ENCODE peak calls at places on chromosomes 2 and 18, in six cellular contexts. One of them, this sample, is unnamed.

GRCh38 chr18:54531402-54532065 is 59.5 kb upstream of the DYNAP start:
- DNase-seq in HepG2: no peak
- DNase-seq in SK-N-SH: no peak
- DNase-seq in K562: no peak
- DNase-seq in H1: no peak
- DNase-seq in HCT116: no peak
- DNase-seq in this sample: no peak

GRCh38 chr18:10454800-10455550 is 540 bp downstream of the APCDD1 start:
- DNase-seq in H1: peak; percentile 67
- DNase-seq in HCT116: no peak
- DNase-seq in SK-N-SH: no peak
- DNase-seq in HepG2: no peak
- DNase-seq in K562: no peak
- DNase-seq in this sample: peak; percentile 37

GRCh38 chr18:55243255-55243654 is 284.0 kb upstream of the CCDC68 start:
- DNase-seq in HepG2: no peak
- DNase-seq in K562: no peak
- DNase-seq in SK-N-SH: no peak
- DNase-seq in HCT116: no peak
- DNase-seq in H1: no peak
- DNase-seq in this sample: no peak

GRCh38 chr2:181570833-181571661 is 85.9 kb downstream of the CERKL start:
- DNase-seq in H1: no peak
- DNase-seq in SK-N-SH: no peak
- DNase-seq in HepG2: no peak
- DNase-seq in HCT116: no peak
- DNase-seq in K562: no peak
- DNase-seq in this sample: peak; percentile 6

GRCh38 chr18:28485918-28486317 is 309.0 kb upstream of the CDH2 start:
- DNase-seq in HepG2: no peak
- DNase-seq in SK-N-SH: no peak
- DNase-seq in H1: no peak
- DNase-seq in K562: no peak
- DNase-seq in HCT116: no peak
- DNase-seq in this sample: no peak

GRCh38 chr2:120511546-120512320 is 165.8 kb downstream of the INHBB start:
- DNase-seq in H1: no peak
- DNase-seq in HepG2: no peak
- DNase-seq in HCT116: no peak
- DNase-seq in K562: no peak
- DNase-seq in SK-N-SH: no peak
- DNase-seq in this sample: no peak

GRCh38 chr2:25757906-25758305 is 84.5 kb upstream of the DTNB start:
- DNase-seq in H1: no peak
- DNase-seq in HepG2: no peak
- DNase-seq in K562: no peak
- DNase-seq in SK-N-SH: no peak
- DNase-seq in HCT116: no peak
- DNase-seq in this sample: no peak

GRCh38 chr18:59657012-59657411 is 40.2 kb downstream of the CCBE1 start:
- DNase-seq in SK-N-SH: no peak
- DNase-seq in K562: no peak
- DNase-seq in H1: no peak
- DNase-seq in HepG2: no peak
- DNase-seq in HCT116: no peak
- DNase-seq in this sample: no peak

GRCh38 chr2:48480526-48480925 is 49.4 kb upstream of the STON1 start:
- DNase-seq in HCT116: no peak
- DNase-seq in K562: no peak
- DNase-seq in HepG2: no peak
- DNase-seq in H1: no peak
- DNase-seq in SK-N-SH: no peak
- DNase-seq in this sample: no peak

GRCh38 chr18:79400591-79401381 is 5.1 kb downstream of the NFATC1 start:
- DNase-seq in HepG2: no peak
- DNase-seq in HCT116: no peak
- DNase-seq in H1: no peak
- DNase-seq in K562: no peak
- DNase-seq in SK-N-SH: no peak
- DNase-seq in this sample: no peak

GRCh38 chr2:43171789-43172188 is 54.6 kb downstream of the ZFP36L2 start:
- DNase-seq in HepG2: peak; percentile 60
- DNase-seq in H1: no peak
- DNase-seq in SK-N-SH: peak; percentile 86
- DNase-seq in K562: peak; percentile 90
- DNase-seq in HCT116: no peak
- DNase-seq in this sample: peak; percentile 12

GRCh38 chr2:2101924-2102323 is 229.2 kb downstream of the MYT1L start:
- DNase-seq in HepG2: no peak
- DNase-seq in SK-N-SH: peak; percentile 55
- DNase-seq in K562: peak; percentile 21
- DNase-seq in HCT116: no peak
- DNase-seq in H1: no peak
- DNase-seq in this sample: no peak

GRCh38 chr18:45672637-45673036 is 51.3 kb upstream of the SLC14A1 start:
- DNase-seq in H1: no peak
- DNase-seq in SK-N-SH: no peak
- DNase-seq in K562: no peak
- DNase-seq in HCT116: no peak
- DNase-seq in HepG2: no peak
- DNase-seq in this sample: no peak

GRCh38 chr2:191218292-191218898 is 26.8 kb upstream of the MYO1B start:
- DNase-seq in H1: peak; percentile 73
- DNase-seq in SK-N-SH: peak; percentile 48
- DNase-seq in HepG2: peak; percentile 80
- DNase-seq in K562: peak; percentile 47
- DNase-seq in HCT116: peak; percentile 67
- DNase-seq in this sample: peak; percentile 67

GRCh38 chr2:96353032-96353561 is 17.5 kb downstream of the NCAPH start:
- DNase-seq in SK-N-SH: peak; percentile 30
- DNase-seq in K562: peak; percentile 95
- DNase-seq in HepG2: no peak
- DNase-seq in H1: no peak
- DNase-seq in HCT116: no peak
- DNase-seq in this sample: no peak

GRCh38 chr2:173218331-173219056 is 136.2 kb upstream of the CDCA7 start:
- DNase-seq in HepG2: peak; percentile 15
- DNase-seq in K562: no peak
- DNase-seq in SK-N-SH: no peak
- DNase-seq in H1: no peak
- DNase-seq in HCT116: no peak
- DNase-seq in this sample: no peak

GRCh38 chr2:159606287-159606686 is 10.1 kb downstream of the BAZ2B start:
- DNase-seq in HCT116: no peak
- DNase-seq in H1: no peak
- DNase-seq in K562: no peak
- DNase-seq in HepG2: peak; percentile 17
- DNase-seq in SK-N-SH: no peak
- DNase-seq in this sample: no peak

GRCh38 chr2:160918909-160919503 is 241.2 kb upstream of the TANK start:
- DNase-seq in HepG2: peak; percentile 37
- DNase-seq in H1: peak; percentile 74
- DNase-seq in SK-N-SH: no peak
- DNase-seq in HCT116: peak; percentile 21
- DNase-seq in K562: peak; percentile 9
- DNase-seq in this sample: peak; percentile 68

DNA sequence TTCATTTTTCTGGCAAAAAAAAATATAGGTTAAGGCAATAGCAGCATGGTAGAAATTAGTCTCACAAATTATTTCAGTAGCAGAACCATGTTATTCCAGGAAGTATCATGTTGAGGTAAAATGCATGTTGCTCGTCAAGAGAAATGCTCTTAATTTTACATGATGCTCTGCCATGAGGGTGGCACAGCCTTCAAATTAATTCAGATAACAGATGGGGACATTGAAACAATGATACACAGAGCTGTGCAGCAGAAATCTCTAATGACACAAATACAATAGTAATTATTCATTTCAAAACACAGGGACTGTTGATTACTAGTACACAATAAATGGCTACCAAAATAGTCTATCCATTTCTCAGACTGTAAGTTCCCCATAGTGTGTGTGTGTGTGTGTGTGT is 24.8 kb downstream of the GAREM1 start:
- DNase-seq in SK-N-SH: no peak
- DNase-seq in K562: no peak
- DNase-seq in H1: no peak
- DNase-seq in HepG2: no peak
- DNase-seq in HCT116: no peak
- DNase-seq in this sample: no peak
- TF ChIP-seq JUND in SK-N-SH: no peak
- TF ChIP-seq JUND in K562: no peak
- TF ChIP-seq JUND in H1: no peak
- TF ChIP-seq JUND in HepG2: no peak
- TF ChIP-seq JUND in HCT116: no peak
- TF ChIP-seq JUND in this sample: no peak

GRCh38 chr18:49814147-49814499 is 790 bp upstream of the ACAA2 start:
- DNase-seq in SK-N-SH: peak; percentile 78
- DNase-seq in HepG2: peak; percentile 23
- DNase-seq in K562: peak; percentile 69
- DNase-seq in H1: no peak
- DNase-seq in HCT116: no peak
- DNase-seq in this sample: no peak

GRCh38 chr18:49813321-49814146 is at the start of gene ACAA2:
- DNase-seq in HCT116: peak; percentile 50
- DNase-seq in HepG2: peak; percentile 63
- DNase-seq in SK-N-SH: peak; percentile 90
- DNase-seq in H1: peak; percentile 90
- DNase-seq in K562: peak; percentile 79
- DNase-seq in this sample: peak; percentile 51

GRCh38 chr18:49812321-49813070 is 837 bp downstream of the ACAA2 start:
- DNase-seq in HepG2: no peak
- DNase-seq in H1: no peak
- DNase-seq in K562: no peak
- DNase-seq in HCT116: no peak
- DNase-seq in SK-N-SH: peak; percentile 69
- DNase-seq in this sample: no peak

GRCh38 chr18:49813071-49813320 is 337 bp downstream of the ACAA2 start:
- DNase-seq in H1: no peak
- DNase-seq in HCT116: no peak
- DNase-seq in K562: peak; percentile 48
- DNase-seq in HepG2: peak; percentile 24
- DNase-seq in SK-N-SH: no peak
- DNase-seq in this sample: no peak

DNA sequence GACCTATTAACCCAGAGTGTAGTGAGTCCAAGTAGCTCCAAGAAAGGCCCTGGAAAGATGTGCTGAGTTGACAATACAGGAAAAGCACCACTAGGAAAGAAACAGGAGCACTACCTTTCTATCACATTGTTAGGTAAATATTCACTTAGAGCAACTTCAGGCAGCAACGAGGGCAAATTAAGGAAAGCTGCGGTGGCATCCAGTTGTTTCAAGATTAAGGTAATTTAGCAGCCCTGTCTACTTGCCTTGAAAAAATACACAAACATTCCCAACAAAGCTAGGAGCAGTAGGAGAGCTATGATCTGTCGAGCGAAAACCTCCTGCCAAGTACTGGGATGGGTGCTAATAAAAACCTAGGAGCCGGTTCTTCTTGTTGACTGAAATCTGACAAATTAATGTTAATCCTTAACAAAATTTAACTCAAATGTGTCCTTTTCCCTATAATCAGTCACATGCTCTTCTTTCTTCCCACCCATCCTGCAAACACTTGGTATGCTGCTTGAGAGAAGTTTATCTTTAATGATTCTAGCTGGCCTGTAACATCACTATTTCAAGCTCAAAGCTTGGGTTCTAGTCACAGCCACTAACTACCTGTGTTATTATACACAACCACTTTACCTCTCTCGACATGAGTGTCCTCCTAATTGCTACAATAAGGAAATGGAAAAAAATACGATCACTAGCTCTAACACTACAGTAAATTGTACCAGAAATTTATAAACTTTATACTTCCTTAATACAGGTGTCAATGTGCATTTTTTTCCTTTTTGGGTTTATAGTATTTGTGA is 2.0 kb downstream of the ACAA2 start:
- DNase-seq in H1: no peak
- DNase-seq in HepG2: no peak
- DNase-seq in HCT116: no peak
- DNase-seq in K562: no peak
- DNase-seq in SK-N-SH: peak; percentile 12
- DNase-seq in this sample: no peak
- TF ChIP-seq JUND in H1: no peak
- TF ChIP-seq JUND in HepG2: no peak
- TF ChIP-seq JUND in HCT116: no peak
- TF ChIP-seq JUND in K562: no peak
- TF ChIP-seq JUND in SK-N-SH: no peak
- TF ChIP-seq JUND in this sample: no peak

DNA sequence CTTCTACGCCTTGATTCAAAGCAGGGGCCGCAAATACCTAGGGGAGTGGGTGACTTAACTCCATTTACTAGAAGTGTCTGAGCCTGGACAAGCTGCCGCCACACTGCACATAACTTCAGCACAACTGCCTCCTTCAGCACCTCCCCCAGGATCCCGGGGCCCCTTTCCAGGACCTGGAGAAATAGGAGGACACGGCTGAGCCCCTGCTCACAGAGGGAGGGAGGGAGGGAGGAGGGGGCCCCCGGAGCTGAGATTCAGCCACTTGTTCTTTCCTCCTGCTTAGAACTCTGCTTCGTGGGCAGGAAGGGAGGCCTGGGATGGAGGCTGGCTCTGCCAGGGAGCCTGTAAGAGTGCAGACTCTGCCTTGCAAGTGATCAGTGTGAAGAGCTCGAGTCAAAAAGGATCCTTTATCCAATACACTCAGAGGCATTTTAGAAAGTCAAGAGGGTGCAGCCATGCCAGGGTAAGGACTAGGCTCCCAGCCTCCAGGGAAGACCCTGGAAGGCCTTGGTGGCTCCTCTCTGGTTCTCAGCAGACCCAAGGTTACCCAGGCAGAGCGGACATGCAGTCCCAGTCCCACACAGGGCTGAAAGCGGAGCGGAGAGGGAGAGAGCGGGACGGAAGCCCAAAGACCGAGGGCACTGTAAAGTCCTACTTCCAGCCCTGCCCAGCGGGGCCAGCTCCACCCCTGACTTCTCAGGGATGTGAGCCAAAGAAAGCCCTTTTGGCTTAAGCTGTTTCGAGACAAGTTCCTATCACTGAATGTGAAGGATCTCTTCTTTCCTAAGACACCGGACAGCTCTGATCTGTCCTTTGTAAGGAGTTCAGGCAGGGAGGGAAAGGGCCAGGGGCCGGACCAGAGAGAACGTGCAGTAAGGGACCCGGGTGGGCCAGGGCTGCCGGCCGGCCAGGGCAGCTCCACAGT is 8.6 kb upstream of the ARMC9 start:
- DNase-seq in K562: no peak
- DNase-seq in HCT116: no peak
- DNase-seq in SK-N-SH: no peak
- DNase-seq in HepG2: no peak
- DNase-seq in H1: no peak
- DNase-seq in this sample: no peak
- TF ChIP-seq JUND in K562: no peak
- TF ChIP-seq JUND in HCT116: no peak
- TF ChIP-seq JUND in SK-N-SH: no peak
- TF ChIP-seq JUND in HepG2: no peak
- TF ChIP-seq JUND in H1: no peak
- TF ChIP-seq JUND in this sample: no peak

DNA sequence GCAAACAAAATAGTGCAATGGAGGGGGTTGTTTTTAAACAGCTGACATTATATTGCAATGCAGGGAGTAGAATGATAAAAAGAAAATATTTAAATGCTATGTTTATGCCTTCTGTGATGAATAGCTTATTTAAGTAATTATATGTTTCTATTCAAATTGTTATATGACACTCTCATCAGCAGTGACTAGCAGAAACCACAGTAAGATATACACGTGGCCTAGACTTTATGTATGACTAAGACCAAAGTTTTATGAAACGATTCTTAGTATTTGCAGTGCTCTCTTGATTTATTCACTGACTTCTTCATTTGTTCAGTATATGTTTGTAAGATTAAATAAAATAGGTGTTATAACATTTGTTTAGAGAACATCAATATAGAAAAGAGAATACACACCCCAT is 26.1 kb upstream of the C1D start:
- DNase-seq in HCT116: no peak
- DNase-seq in H1: no peak
- DNase-seq in SK-N-SH: no peak
- DNase-seq in K562: no peak
- DNase-seq in HepG2: no peak
- DNase-seq in this sample: no peak
- TF ChIP-seq JUND in HCT116: no peak
- TF ChIP-seq JUND in H1: no peak
- TF ChIP-seq JUND in SK-N-SH: no peak
- TF ChIP-seq JUND in K562: no peak
- TF ChIP-seq JUND in HepG2: no peak
- TF ChIP-seq JUND in this sample: no peak